ENCODE peak calls at places on chromosomes 13 and 19, in four cellular contexts. One of them, this sample, is unnamed.

GRCh38 chr13:47117268-47117667 is 220.4 kb upstream of the HTR2A start:
- DNase-seq in Right ventricle myocardium inferior: no peak
- DNase-seq in hypothalamus: no peak
- DNase-seq in NCI-H2081: no peak
- DNase-seq in this sample: peak

GRCh38 chr13:66399873-66400272 is 830.3 kb downstream of the PCDH9 start:
- DNase-seq in Right ventricle myocardium inferior: no peak
- DNase-seq in hypothalamus: no peak
- DNase-seq in NCI-H2081: no peak
- DNase-seq in this sample: no peak

GRCh38 chr13:24192811-24193162 is 32.3 kb downstream of the SPATA13 start:
- DNase-seq in Right ventricle myocardium inferior: no peak
- DNase-seq in hypothalamus: no peak
- DNase-seq in NCI-H2081: no peak
- DNase-seq in this sample: no peak

GRCh38 chr19:39167461-39168257 is 29.1 kb upstream of the NCCRP1 start:
- DNase-seq in Right ventricle myocardium inferior: no peak
- DNase-seq in hypothalamus: no peak
- DNase-seq in NCI-H2081: no peak
- DNase-seq in this sample: no peak

GRCh38 chr19:28606269-28607032 is 606.5 kb downstream of the UQCRFS1 start:
- DNase-seq in Right ventricle myocardium inferior: no peak
- DNase-seq in hypothalamus: no peak
- DNase-seq in NCI-H2081: no peak
- DNase-seq in this sample: no peak

GRCh38 chr19:35715981-35716734 is 1.6 kb upstream of the KMT2B start:
- DNase-seq in Right ventricle myocardium inferior: peak
- DNase-seq in hypothalamus: no peak
- DNase-seq in NCI-H2081: no peak
- DNase-seq in this sample: no peak

GRCh38 chr13:69545500-69546025 is 562.1 kb upstream of the ATXN8OS start:
- DNase-seq in Right ventricle myocardium inferior: no peak
- DNase-seq in hypothalamus: no peak
- DNase-seq in NCI-H2081: no peak
- DNase-seq in this sample: no peak

GRCh38 chr19:46972301-46972700 is 47.3 kb upstream of the NPAS1 start:
- DNase-seq in Right ventricle myocardium inferior: no peak
- DNase-seq in hypothalamus: no peak
- DNase-seq in NCI-H2081: no peak
- DNase-seq in this sample: no peak

GRCh38 chr19:49766938-49767315 is at the start of gene AP2A1:
- DNase-seq in Right ventricle myocardium inferior: no peak
- DNase-seq in hypothalamus: no peak
- DNase-seq in NCI-H2081: no peak
- DNase-seq in this sample: no peak

GRCh38 chr13:67383358-67383757 is 153.2 kb upstream of the PCDH9 start:
- DNase-seq in Right ventricle myocardium inferior: no peak
- DNase-seq in hypothalamus: no peak
- DNase-seq in NCI-H2081: peak
- DNase-seq in this sample: no peak

GRCh38 chr19:48926909-48927308 is 6.6 kb upstream of the DHDH start:
- DNase-seq in Right ventricle myocardium inferior: no peak
- DNase-seq in hypothalamus: no peak
- DNase-seq in NCI-H2081: no peak
- DNase-seq in this sample: peak